ENCODE peak calls at places on chromosome 1, in nine cellular contexts. One of them, this sample, is unnamed.

GRCh38 chr1:229186373-229187056 is 84.4 kb upstream of the RAB4A start:
- DNase-seq in fibroblast of the conjunctiva: no peak
- DNase-seq in HT1080: no peak
- DNase-seq in T-helper 9 cell: no peak
- DNase-seq in iPS-NIHi11: no peak
- DNase-seq in HFFc6: no peak
- DNase-seq in Peyer's patch: no peak
- DNase-seq in stimulated activated CD8-positive, alpha-beta memory T cell treated with anti-CD3 and anti-CD28 coated beads, Interleukin-15, amount 100 ng/mL, for 4 hours: no peak
- DNase-seq in NCI-H2029 treated with DMSO at 0.1 percent for 48 hours: no peak
- DNase-seq in this sample: no peak

GRCh38 chr1:246284021-246284420 is 223.1 kb downstream of the SMYD3 start:
- DNase-seq in fibroblast of the conjunctiva: no peak
- DNase-seq in HT1080: no peak
- DNase-seq in T-helper 9 cell: no peak
- DNase-seq in iPS-NIHi11: no peak
- DNase-seq in HFFc6: no peak
- DNase-seq in Peyer's patch: no peak
- DNase-seq in stimulated activated CD8-positive, alpha-beta memory T cell treated with anti-CD3 and anti-CD28 coated beads, Interleukin-15, amount 100 ng/mL, for 4 hours: no peak
- DNase-seq in NCI-H2029 treated with DMSO at 0.1 percent for 48 hours: no peak
- DNase-seq in this sample: no peak

GRCh38 chr1:6979003-6979577 is 193.8 kb downstream of the CAMTA1 start:
- DNase-seq in fibroblast of the conjunctiva: no peak
- DNase-seq in HT1080: no peak
- DNase-seq in T-helper 9 cell: no peak
- DNase-seq in iPS-NIHi11: peak
- DNase-seq in HFFc6: no peak
- DNase-seq in Peyer's patch: no peak
- DNase-seq in stimulated activated CD8-positive, alpha-beta memory T cell treated with anti-CD3 and anti-CD28 coated beads, Interleukin-15, amount 100 ng/mL, for 4 hours: no peak
- DNase-seq in NCI-H2029 treated with DMSO at 0.1 percent for 48 hours: no peak
- DNase-seq in this sample: no peak

GRCh38 chr1:159014851-159015250 is 5.1 kb downstream of the IFI16 start:
- DNase-seq in fibroblast of the conjunctiva: no peak
- DNase-seq in HT1080: no peak
- DNase-seq in T-helper 9 cell: no peak
- DNase-seq in iPS-NIHi11: no peak
- DNase-seq in HFFc6: no peak
- DNase-seq in Peyer's patch: no peak
- DNase-seq in stimulated activated CD8-positive, alpha-beta memory T cell treated with anti-CD3 and anti-CD28 coated beads, Interleukin-15, amount 100 ng/mL, for 4 hours: no peak
- DNase-seq in NCI-H2029 treated with DMSO at 0.1 percent for 48 hours: no peak
- DNase-seq in this sample: no peak

GRCh38 chr1:93446837-93447451 is 974 bp upstream of the FNBP1L start:
- DNase-seq in fibroblast of the conjunctiva: no peak
- DNase-seq in HT1080: no peak
- DNase-seq in T-helper 9 cell: no peak
- DNase-seq in iPS-NIHi11: no peak
- DNase-seq in HFFc6: no peak
- DNase-seq in Peyer's patch: peak
- DNase-seq in stimulated activated CD8-positive, alpha-beta memory T cell treated with anti-CD3 and anti-CD28 coated beads, Interleukin-15, amount 100 ng/mL, for 4 hours: no peak
- DNase-seq in NCI-H2029 treated with DMSO at 0.1 percent for 48 hours: peak
- DNase-seq in this sample: no peak

GRCh38 chr1:1348420-1349255 is 580 bp downstream of the DVL1 start:
- DNase-seq in fibroblast of the conjunctiva: no peak
- DNase-seq in HT1080: no peak
- DNase-seq in T-helper 9 cell: no peak
- DNase-seq in iPS-NIHi11: no peak
- DNase-seq in HFFc6: no peak
- DNase-seq in Peyer's patch: no peak
- DNase-seq in stimulated activated CD8-positive, alpha-beta memory T cell treated with anti-CD3 and anti-CD28 coated beads, Interleukin-15, amount 100 ng/mL, for 4 hours: no peak
- DNase-seq in NCI-H2029 treated with DMSO at 0.1 percent for 48 hours: no peak
- DNase-seq in this sample: no peak

GRCh38 chr1:5333326-5333725 is 658.9 kb downstream of the NPHP4 start:
- DNase-seq in fibroblast of the conjunctiva: no peak
- DNase-seq in HT1080: peak
- DNase-seq in T-helper 9 cell: no peak
- DNase-seq in iPS-NIHi11: no peak
- DNase-seq in HFFc6: no peak
- DNase-seq in Peyer's patch: no peak
- DNase-seq in stimulated activated CD8-positive, alpha-beta memory T cell treated with anti-CD3 and anti-CD28 coated beads, Interleukin-15, amount 100 ng/mL, for 4 hours: no peak
- DNase-seq in NCI-H2029 treated with DMSO at 0.1 percent for 48 hours: no peak
- DNase-seq in this sample: no peak

GRCh38 chr1:218498061-218498938 is 153.2 kb downstream of the TGFB2 start:
- DNase-seq in fibroblast of the conjunctiva: no peak
- DNase-seq in HT1080: peak
- DNase-seq in T-helper 9 cell: no peak
- DNase-seq in iPS-NIHi11: no peak
- DNase-seq in HFFc6: peak
- DNase-seq in Peyer's patch: no peak
- DNase-seq in stimulated activated CD8-positive, alpha-beta memory T cell treated with anti-CD3 and anti-CD28 coated beads, Interleukin-15, amount 100 ng/mL, for 4 hours: no peak
- DNase-seq in NCI-H2029 treated with DMSO at 0.1 percent for 48 hours: no peak
- DNase-seq in this sample: no peak

GRCh38 chr1:241711326-241711725 is 59.2 kb downstream of the WDR64 start:
- DNase-seq in fibroblast of the conjunctiva: no peak
- DNase-seq in HT1080: no peak
- DNase-seq in T-helper 9 cell: no peak
- DNase-seq in iPS-NIHi11: no peak
- DNase-seq in HFFc6: no peak
- DNase-seq in Peyer's patch: no peak
- DNase-seq in stimulated activated CD8-positive, alpha-beta memory T cell treated with anti-CD3 and anti-CD28 coated beads, Interleukin-15, amount 100 ng/mL, for 4 hours: no peak
- DNase-seq in NCI-H2029 treated with DMSO at 0.1 percent for 48 hours: no peak
- DNase-seq in this sample: no peak